ENCODE peak calls at places on chromosomes 2 and 18, in four cellular contexts. T is HepG2, G is H1, K is GM12878. J is an unnamed sample. For H3K4me1 and H3K36me3, the result is how much of the 10 kb centered on the place peaks cover.

GRCh38 chr18:46297621-46298020 is 193.4 kb downstream of the HAUS1 start:
- DNase-seq in T (no peak), G (no peak), K (no peak), J (no peak)

GRCh38 chr2:168143813-168144212 is 103.6 kb downstream of the STK39 start:
- DNase-seq in T (no peak), G (no peak), K (no peak), J (no peak)

GRCh38 chr2:10278029-10278762 is 24.5 kb upstream of the HPCAL1 start:
- DNase-seq in T (peak), G (no peak), K (no peak), J (no peak)

GRCh38 chr2:64989126-64989981 is at the start of gene SLC1A4:
- DNase-seq in T (peak), G (no peak), K (no peak), J (peak)

GRCh38 chr18:25134858-25135257 is 217.1 kb downstream of the ZNF521 start:
- DNase-seq in T (no peak), G (no peak), K (no peak), J (no peak)

GRCh38 chr2:191321861-191322662 is 76.9 kb downstream of the MYO1B start:
- DNase-seq in T (no peak), G (peak), K (no peak), J (peak)

GRCh38 chr18:49768051-49768391 is 45.3 kb downstream of the ACAA2 start:
- DNase-seq in T (peak), G (peak), K (no peak), J (peak)

GRCh38 chr2:186576614-186577013 is 13.2 kb upstream of the ITGAV start:
- DNase-seq in T (no peak), G (no peak), K (no peak), J (no peak)

GRCh38 chr2:7444614-7445013 is 527.4 kb downstream of the RNF144A start:
- DNase-seq in T (no peak), G (no peak), K (no peak), J (no peak)

GRCh38 chr18:64365106-64365505 is 216.2 kb upstream of the LINC00305 start:
- DNase-seq in T (no peak), G (no peak), K (no peak), J (no peak)

GRCh38 chr2:119233326-119234020 is 9.8 kb downstream of the STEAP3 start:
- DNase-seq in T (no peak), G (no peak), K (no peak), J (no peak)

GRCh38 chr18:9343577-9343976 is 9.0 kb downstream of the TWSG1 start:
- DNase-seq in T (no peak), G (no peak), K (no peak), J (no peak)

GRCh38 chr2:225070811-225071210 is 28.5 kb upstream of the DOCK10 start:
- DNase-seq in T (no peak), G (no peak), K (no peak), J (no peak)

GRCh38 chr2:40127890-40128548 is 323.9 kb downstream of the SLC8A1 start:
- DNase-seq in T (no peak), G (no peak), K (no peak), J (no peak)

GRCh38 chr2:64654063-64654811 is 524 bp upstream of the SERTAD2 start:
- DNase-seq in T (peak), G (peak), K (no peak), J (peak)

GRCh38 chr2:41967426-41968181 is 80.2 kb upstream of the PKDCC start:
- DNase-seq in T (no peak), G (no peak), K (no peak), J (no peak)

GRCh38 chr18:3712485-3712884 is 262.5 kb downstream of the TGIF1 start:
- DNase-seq in T (no peak), G (no peak), K (no peak), J (no peak)

GRCh38 chr2:51990684-51991083 is 958.8 kb upstream of the NRXN1 start:
- DNase-seq in T (no peak), G (no peak), K (no peak), J (no peak)

GRCh38 chr2:158994920-158995676 is 26.7 kb downstream of the TANC1 start:
- DNase-seq in T (peak), G (no peak), K (no peak), J (no peak)

GRCh38 chr2:130949954-130950353 is 113.2 kb downstream of the ARHGEF4 start:
- DNase-seq in T (no peak), G (no peak), K (no peak), J (no peak)

GRCh38 chr2:143083636-143084035 is 45.6 kb upstream of the ARHGAP15 start:
- DNase-seq in T (no peak), G (no peak), K (no peak), J (no peak)

GRCh38 chr2:34408100-34408499 is 809.0 kb upstream of the FAM98A start:
- DNase-seq in T (no peak), G (no peak), K (no peak), J (no peak)

GRCh38 chr2:127174176-127174575 is 45.9 kb downstream of the CYP27C1 start:
- DNase-seq in T (no peak), G (no peak), K (no peak), J (no peak)

GRCh38 chr18:47931707-47932103 is 1.2 kb upstream of the SMAD2 start:
- DNase-seq in T (no peak), G (no peak), K (no peak), J (peak)

GRCh38 chr2:7625392-7626138 is 708.4 kb downstream of the RNF144A start:
- DNase-seq in T (no peak), G (no peak), K (peak), J (no peak)

GRCh38 chr2:101986804-101987740 is 4.7 kb upstream of the IL1R2 start:
- DNase-seq in T (peak), G (no peak), K (no peak), J (no peak)
- H3K4me1 ChIP-seq in T (half or more), G (under half), K (under half), J (under half)

GRCh38 chr2:72497761-72498160 is 328.1 kb downstream of the EXOC6B start:
- DNase-seq in T (no peak), G (no peak), K (no peak), J (no peak)

GRCh38 chr2:72496479-72496878 is 329.4 kb downstream of the EXOC6B start:
- DNase-seq in T (no peak), G (no peak), K (no peak), J (no peak)

GRCh38 chr2:72494392-72494791 is 331.4 kb downstream of the EXOC6B start:
- DNase-seq in T (no peak), G (no peak), K (no peak), J (no peak)
- H3K36me3 ChIP-seq in T (under half), G (under half), K (under half), J (under half)

DNA sequence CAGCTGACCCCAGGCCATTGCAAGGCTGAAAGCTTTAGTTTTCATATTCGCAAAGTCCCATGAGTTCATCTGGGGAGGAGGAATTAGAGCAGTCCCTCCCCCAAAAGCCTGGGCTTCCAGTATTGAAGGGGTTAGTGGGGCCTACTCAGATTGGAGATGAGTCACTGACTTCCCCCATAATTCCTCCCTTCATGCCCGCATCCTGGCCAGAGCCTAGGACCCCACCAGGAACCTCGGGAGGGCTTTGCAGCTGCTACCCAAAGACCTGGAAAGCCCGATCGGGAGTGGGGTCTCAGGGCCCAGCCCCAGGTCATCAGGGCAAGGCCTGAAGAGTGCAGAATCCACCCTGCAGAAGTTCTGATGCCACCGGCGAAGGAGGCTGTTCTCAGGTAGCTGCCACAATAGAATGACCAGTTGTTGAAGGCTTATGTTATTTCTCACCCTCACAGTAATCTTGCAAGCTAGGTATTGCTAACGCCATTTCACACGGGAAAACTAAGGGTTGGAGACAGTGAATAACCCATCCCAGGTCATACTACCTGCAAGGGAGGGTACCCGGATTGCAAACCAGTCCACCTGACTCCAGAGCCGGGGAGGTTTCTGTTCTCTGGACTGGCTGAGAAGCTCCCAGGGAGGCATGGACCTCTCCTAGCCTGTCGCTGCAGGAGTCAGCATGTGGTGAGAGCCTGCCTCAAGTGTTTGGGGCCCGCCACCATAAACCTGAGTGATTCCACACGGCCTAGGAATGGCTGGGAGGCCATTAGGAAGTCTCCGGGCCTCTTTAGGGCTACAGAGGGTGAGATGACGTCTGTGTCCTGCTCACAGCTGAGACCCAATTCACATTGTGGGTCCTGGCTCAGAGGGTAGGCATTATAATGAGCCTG is 5.8 kb upstream of the ARID5A start:
- DNase-seq in T (no peak), G (no peak), K (no peak), J (no peak)
- TF ChIP-seq SUZ12 in T (no peak), G (no peak), K (no peak), J (no peak)

DNA sequence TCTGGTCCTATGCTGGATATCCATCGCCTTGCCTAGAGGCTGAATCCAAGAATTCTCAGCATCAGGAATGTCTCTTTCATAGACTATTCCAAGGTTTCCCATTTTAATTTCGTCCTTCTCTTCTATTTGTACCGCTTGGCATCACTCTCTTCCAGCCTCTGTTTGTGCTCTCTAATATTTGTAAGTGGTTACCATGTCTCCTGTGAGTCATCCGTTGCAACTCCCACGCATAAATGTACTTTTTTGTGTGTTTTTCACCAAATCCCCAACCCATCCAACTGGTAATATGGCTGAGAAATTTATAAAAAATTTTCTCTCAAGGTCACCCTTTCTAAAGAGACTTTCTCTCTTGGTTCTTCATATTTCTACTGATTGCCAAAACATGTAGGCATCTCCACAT is 21.8 kb downstream of the COLEC12 start:
- DNase-seq in T (no peak), G (no peak), K (no peak), J (no peak)
- H3K4me1 ChIP-seq in T (half or more), G (under half), K (under half), J (under half)

GRCh38 chr2:1975060-1975459 is 230.7 kb upstream of the PXDN start:
- DNase-seq in T (no peak), G (no peak), K (no peak), J (no peak)
- H3K36me3 ChIP-seq in T (under half), G (under half), K (under half), J (under half)

DNA sequence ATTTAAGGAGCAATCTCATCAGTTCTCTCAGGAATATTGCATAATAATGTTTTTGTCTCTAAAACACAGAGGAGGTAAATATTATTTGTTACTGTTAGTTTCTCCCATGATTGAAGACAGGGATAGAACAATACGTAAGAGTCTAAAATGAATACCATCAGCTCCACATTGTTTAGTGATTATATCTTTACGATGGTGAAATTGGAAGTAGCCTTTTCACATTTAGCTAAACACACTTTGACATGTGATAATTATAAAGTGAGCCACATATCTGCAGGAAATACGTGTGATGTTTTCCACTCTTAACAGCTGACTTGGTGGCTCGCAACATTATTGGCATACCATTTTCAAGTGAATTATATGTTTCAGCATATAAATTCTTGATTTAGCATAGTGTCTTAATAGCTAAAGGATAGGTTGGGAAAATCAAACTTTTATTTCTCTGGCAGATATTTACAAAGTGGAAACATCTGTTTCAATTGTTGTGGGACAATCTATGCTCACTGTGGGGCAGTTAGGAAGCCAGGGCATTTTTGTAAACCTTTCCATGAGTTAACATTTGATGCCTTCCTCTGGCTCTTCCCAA is 208.1 kb upstream of the RASGRP3 start:
- DNase-seq in T (no peak), G (no peak), K (no peak), J (no peak)
- TF ChIP-seq SUZ12 in T (no peak), G (no peak), K (no peak), J (no peak)

DNA sequence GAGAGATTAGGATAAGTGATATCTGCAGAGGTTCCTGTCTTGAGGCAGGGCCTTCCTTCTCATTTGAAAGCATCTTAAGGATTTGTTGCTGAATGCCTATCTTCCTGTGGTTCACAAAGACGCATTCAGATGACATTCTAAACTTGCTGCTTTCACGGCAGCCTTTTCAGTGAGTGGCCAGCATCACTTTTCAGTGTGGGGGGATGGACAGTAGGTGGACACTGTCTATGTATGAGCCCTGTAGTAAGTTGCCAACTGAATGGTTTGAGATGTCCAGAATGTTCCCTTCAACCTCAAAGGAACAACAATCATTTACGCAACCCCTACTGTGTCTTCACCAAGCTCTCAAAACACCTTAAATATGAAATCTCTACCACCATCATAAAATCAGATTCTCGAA is 46.6 kb downstream of the SETBP1 start:
- DNase-seq in T (no peak), G (no peak), K (no peak), J (no peak)
- H3K4me1 ChIP-seq in T (under half), G (under half), K (half or more), J (under half)

DNA sequence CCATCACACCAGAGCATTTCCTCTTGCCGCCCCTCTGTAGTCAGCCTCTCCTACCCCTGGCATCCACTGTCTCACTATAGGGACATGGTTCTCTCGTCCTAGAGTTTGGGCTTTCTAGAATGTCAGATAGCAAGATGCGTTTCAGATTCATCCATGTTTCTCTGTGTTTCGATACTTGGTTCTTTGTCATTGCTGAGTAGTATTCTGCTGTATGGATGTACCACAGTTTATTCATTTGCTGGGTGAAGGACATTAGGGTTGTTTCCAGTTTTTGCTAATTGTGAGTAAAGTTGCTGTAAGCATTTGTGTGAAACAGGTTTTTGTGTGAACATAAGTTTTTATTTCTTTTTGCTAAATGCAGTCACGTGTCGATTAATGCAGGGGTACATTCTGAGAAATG is 3.8 kb downstream of the ZNF532 start:
- DNase-seq in T (no peak), G (no peak), K (no peak), J (no peak)
- H3K36me3 ChIP-seq in T (under half), G (half or more), K (under half), J (half or more)

DNA sequence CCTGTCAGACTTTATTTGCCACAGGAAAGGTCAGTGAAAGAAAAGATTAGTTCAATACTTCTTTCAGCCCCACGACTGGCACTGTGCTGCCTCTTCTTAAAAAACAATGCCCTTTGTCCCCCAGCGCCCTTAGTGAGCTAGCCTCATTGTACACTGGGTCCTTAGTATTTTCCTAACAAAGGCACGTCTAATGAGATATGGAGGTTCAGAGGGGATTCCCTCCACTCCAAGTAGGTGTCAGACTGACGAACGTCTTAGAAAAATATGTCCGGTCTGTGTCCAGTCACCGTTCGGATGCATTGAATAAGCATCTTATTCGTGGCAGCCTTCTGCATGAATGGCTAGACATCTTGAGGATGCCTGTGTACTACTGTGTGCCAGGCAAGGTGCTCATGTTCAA is 1.1 kb downstream of the FECH start:
- DNase-seq in T (no peak), G (no peak), K (no peak), J (no peak)
- TF ChIP-seq SUZ12 in T (no peak), G (no peak), K (no peak), J (no peak)

GRCh38 chr2:239267411-239267941 is 133.3 kb downstream of the HDAC4 start:
- DNase-seq in T (no peak), G (no peak), K (peak), J (no peak)
- H3K4me1 ChIP-seq in T (under half), G (under half), K (under half), J (under half)